ENCODE peak calls at places on chromosomes 13 and 19, in eight cellular contexts. R is dorsolateral prefrontal cortex, V is fibroblast of pulmonary artery, I is fibroblast of lung, S is neural crest cell, E is B cell, B is HFF-Myc, N is A549. O is an unnamed sample.

GRCh38 chr19:37977391-37977790 is 70.4 kb downstream of the SIPA1L3 start:
- DNase-seq in R (peak), V (no peak), I (no peak), S (no peak), E (no peak), B (no peak), N (no peak), O (no peak)

GRCh38 chr19:48443731-48444128 is 2.1 kb upstream of the GRWD1 start:
- DNase-seq in R (no peak), V (no peak), I (no peak), S (no peak), E (peak), B (no peak), N (no peak), O (no peak)

GRCh38 chr19:53538378-53539109 is 599 bp downstream of the ZNF331 start:
- DNase-seq in R (no peak), V (no peak), I (no peak), S (no peak), E (no peak), B (no peak), N (no peak), O (no peak)

GRCh38 chr13:50437252-50437651 is 406.2 kb downstream of the DLEU7 start:
- DNase-seq in R (no peak), V (no peak), I (peak), S (no peak), E (no peak), B (no peak), N (no peak), O (no peak)

GRCh38 chr19:13633109-13633508 is 126.8 kb upstream of the CACNA1A start:
- DNase-seq in R (no peak), V (no peak), I (peak), S (no peak), E (no peak), B (peak), N (no peak), O (peak)

GRCh38 chr13:27920677-27921420 is 1.0 kb downstream of the PDX1 start:
- DNase-seq in R (no peak), V (peak), I (peak), S (no peak), E (peak), B (no peak), N (peak), O (peak)

GRCh38 chr19:41144403-41144802 is 30.2 kb downstream of the CYP2F1 start:
- DNase-seq in R (peak), V (peak), I (peak), S (peak), E (peak), B (peak), N (peak), O (peak)

GRCh38 chr13:70960841-70961443 is 852.7 kb upstream of the KLHL1 start:
- DNase-seq in R (no peak), V (peak), I (peak), S (peak), E (peak), B (peak), N (peak), O (peak)

GRCh38 chr19:56110515-56111448 is 10.3 kb downstream of the ZNF787 start:
- DNase-seq in R (no peak), V (peak), I (peak), S (no peak), E (no peak), B (no peak), N (no peak), O (peak)

GRCh38 chr19:4389511-4390016 is 10.8 kb downstream of the SH3GL1 start:
- DNase-seq in R (no peak), V (no peak), I (no peak), S (no peak), E (no peak), B (no peak), N (no peak), O (no peak)

GRCh38 chr19:4388171-4389063 is 11.9 kb downstream of the SH3GL1 start:
- DNase-seq in R (no peak), V (no peak), I (no peak), S (no peak), E (no peak), B (no peak), N (no peak), O (no peak)

GRCh38 chr19:4385291-4386037 is 14.9 kb downstream of the SH3GL1 start:
- DNase-seq in R (peak), V (no peak), I (no peak), S (no peak), E (no peak), B (no peak), N (no peak), O (no peak)

GRCh38 chr19:4389064-4389375 is 11.3 kb downstream of the SH3GL1 start:
- DNase-seq in R (no peak), V (no peak), I (no peak), S (no peak), E (no peak), B (no peak), N (no peak), O (no peak)

DNA sequence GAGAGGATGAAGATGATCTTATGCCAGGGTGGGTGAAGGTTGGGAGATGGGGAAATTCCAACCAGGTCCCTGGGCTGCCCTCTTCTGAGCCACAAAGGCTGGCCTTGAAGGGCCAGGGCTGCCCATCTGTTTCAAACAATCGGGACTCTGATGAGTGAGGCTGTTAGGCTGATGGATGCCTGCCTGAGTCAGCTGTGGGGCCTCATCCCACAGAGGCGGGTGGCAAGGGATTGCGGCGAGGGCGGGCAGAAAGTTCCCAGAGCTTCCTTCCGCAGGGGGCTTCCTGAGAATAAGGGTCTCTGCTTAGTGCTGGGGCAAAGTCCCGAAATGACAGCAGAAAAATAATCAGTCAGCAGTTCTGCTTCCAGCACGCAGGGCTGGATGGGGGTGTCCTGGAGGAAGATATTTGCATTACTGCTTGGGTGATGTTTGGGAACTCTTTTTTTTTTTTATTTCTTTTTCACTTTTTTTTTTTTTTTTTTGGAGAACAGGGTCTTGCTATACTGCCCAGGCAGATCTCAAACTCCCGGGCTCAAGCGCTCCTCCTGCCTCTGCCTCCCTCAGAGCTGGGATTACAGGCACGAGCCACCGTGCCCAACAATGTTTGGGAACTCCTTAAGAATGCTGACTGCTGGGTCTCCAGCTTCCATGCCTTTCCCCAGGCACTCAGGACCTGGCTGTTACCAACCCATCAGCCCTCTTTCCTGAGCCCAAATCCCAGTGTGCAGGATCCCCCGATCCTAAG is 14.1 kb downstream of the SH3GL1 start:
- DNase-seq in R (peak), V (no peak), I (no peak), S (no peak), E (no peak), B (no peak), N (no peak), O (no peak)
- TF ChIP-seq CTCF in R (no peak), V (peak), I (peak), S (peak), E (no peak), B (no peak), N (no peak), O (peak)

DNA sequence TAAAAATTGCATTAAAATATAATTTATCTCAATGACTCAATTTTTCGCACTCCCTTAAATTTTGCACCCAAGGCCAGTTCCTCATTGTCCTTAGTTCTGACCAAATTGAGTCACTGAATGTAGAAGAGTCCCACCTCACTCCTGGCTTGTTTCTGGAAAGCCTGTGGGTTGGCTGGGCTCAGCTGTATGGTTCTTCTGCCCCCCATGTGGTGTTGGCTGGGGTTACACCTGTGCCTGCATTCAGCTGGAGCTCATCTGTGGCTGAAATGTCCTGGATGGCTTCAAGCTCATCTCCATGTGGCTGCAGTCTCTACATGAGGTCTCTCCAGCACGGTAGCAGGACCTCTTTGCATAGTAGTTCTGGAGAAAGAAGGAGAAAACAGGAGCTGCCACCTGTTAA is 7.2 kb upstream of the IRGC start:
- DNase-seq in R (no peak), V (no peak), I (no peak), S (no peak), E (no peak), B (no peak), N (no peak), O (no peak)
- TF ChIP-seq CTCF in R (no peak), V (no peak), I (no peak), S (no peak), E (no peak), B (no peak), N (no peak), O (no peak)

DNA sequence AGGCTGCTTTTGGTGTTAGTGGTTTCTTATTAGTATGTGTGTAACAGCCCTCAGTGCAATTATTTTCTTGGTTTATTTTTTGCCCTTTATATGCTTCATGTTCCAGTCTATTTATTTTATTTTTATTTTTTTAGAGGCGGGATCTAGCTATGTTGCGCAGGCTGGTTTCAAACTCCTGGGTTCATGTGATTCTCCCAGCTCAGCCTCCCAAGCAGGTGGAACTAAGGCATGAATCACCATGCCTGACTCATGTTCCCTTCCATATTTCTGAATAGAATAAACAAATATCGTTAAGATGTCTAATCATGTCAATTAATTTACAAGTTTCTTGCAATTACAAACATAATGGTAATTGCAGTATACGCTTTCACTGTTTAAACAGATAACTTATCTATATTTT is 11.7 kb downstream of the SKA3 start:
- DNase-seq in R (no peak), V (no peak), I (peak), S (no peak), E (no peak), B (no peak), N (no peak), O (peak)
- TF ChIP-seq CTCF in R (no peak), V (no peak), I (no peak), S (no peak), E (no peak), B (no peak), N (no peak), O (no peak)

GRCh38 chr19:4714016-4714415 is 9.6 kb downstream of the DPP9 start:
- DNase-seq in R (no peak), V (no peak), I (no peak), S (no peak), E (no peak), B (no peak), N (no peak), O (no peak)
- TF ChIP-seq CTCF in R (no peak), V (no peak), I (no peak), S (no peak), E (no peak), B (no peak), N (no peak), O (no peak)

GRCh38 chr13:79658333-79658975 is 177.5 kb downstream of the NDFIP2 start:
- DNase-seq in R (no peak), V (no peak), I (no peak), S (no peak), E (no peak), B (no peak), N (no peak), O (no peak)
- TF ChIP-seq CTCF in R (no peak), V (no peak), I (no peak), S (no peak), E (no peak), B (no peak), N (no peak), O (no peak)

O was measured in choroid plexus epithelial cell.